ENCODE peak calls at places on chromosomes 7 and 10, in six cellular contexts. M is GM23338; O is AG04450; N is CD8-positive, alpha-beta T cell; V is neural progenitor cell; C is cardiac muscle cell. R is an unnamed sample.

GRCh38 chr10:7635431-7636125 is 31.2 kb downstream of the ITIH5 start:
- DNase-seq in N (no peak), C (no peak), V (peak), O (no peak), M (peak), R (no peak)

GRCh38 chr7:80135306-80136104 is 874 bp downstream of the GNAI1 start:
- DNase-seq in V (peak), O (no peak), C (peak), M (peak), N (peak), R (no peak)

GRCh38 chr7:133837248-133837647 is 289.9 kb upstream of the LRGUK start:
- DNase-seq in V (no peak), N (no peak), O (no peak), C (no peak), M (no peak), R (no peak)

GRCh38 chr10:86306628-86307278 is 59.8 kb downstream of the GRID1 start:
- DNase-seq in N (no peak), M (peak), C (peak), O (no peak), V (peak), R (peak)

GRCh38 chr10:80501381-80501912 is 36.3 kb upstream of the SH2D4B start:
- DNase-seq in O (no peak), N (no peak), M (no peak), V (no peak), C (no peak), R (no peak)

GRCh38 chr7:92988051-92988450 is 129.7 kb downstream of the SAMD9 start:
- DNase-seq in C (peak), O (no peak), M (peak), V (peak), N (no peak), R (peak)

GRCh38 chr7:69399038-69399800 is 199.1 kb upstream of the AUTS2 start:
- DNase-seq in O (no peak), M (peak), C (peak), N (no peak), V (peak), R (peak)

GRCh38 chr10:42421812-42422211 is 216.6 kb downstream of the ZNF33B start:
- DNase-seq in V (no peak), C (no peak), M (no peak), O (no peak), N (no peak), R (no peak)

GRCh38 chr7:98993024-98993897 is 114.9 kb downstream of the TRRAP start:
- DNase-seq in N (no peak), O (no peak), M (peak), V (no peak), C (no peak), R (no peak)

GRCh38 chr10:130193493-130194193 is 57.5 kb downstream of the GLRX3 start:
- DNase-seq in N (no peak), C (no peak), M (no peak), O (no peak), V (no peak), R (no peak)

GRCh38 chr7:66505531-66506451 is 122.9 kb upstream of the KCTD7 start:
- DNase-seq in M (no peak), O (no peak), C (peak), V (no peak), N (peak), R (no peak)

GRCh38 chr10:98055875-98056516 is 25.6 kb upstream of the CRTAC1 start:
- DNase-seq in C (peak), N (no peak), O (no peak), M (peak), V (peak), R (peak)

GRCh38 chr7:128065872-128066271 is 34.6 kb upstream of the LRRC4 start:
- DNase-seq in O (no peak), M (no peak), N (no peak), V (no peak), C (no peak), R (no peak)
- H3K4me3 ChIP-seq in O (no peak), M (no peak), N (no peak), V (no peak), C (no peak), R (no peak)

GRCh38 chr10:59809644-59809974 is 56.4 kb upstream of the MRLN start:
- DNase-seq in M (no peak), C (no peak), O (no peak), V (no peak), N (no peak), R (no peak)
- TF ChIP-seq CTCF in M (no peak), C (no peak), O (no peak), V (no peak), N (no peak), R (no peak)

DNA sequence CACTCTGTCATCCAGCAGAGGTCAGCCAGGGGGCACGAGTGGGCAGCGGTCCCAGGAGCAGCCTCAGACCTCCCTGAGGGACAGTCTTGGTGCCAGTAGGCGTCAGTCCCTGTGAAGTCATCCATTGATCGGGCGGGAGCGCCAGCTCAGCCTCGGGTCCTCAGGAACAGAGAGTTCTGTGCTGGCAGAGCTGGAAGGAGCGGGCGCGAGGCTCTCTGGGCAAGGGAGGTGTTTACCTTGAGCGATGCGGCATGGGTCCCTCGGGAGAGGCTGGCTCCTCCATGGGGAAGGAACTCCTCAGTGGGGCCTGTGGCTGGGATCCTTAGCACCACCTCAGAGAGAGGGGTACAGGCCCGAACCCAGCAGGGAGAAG is 101.1 kb upstream of the PPIF start:
- DNase-seq in O (no peak), M (no peak), C (no peak), N (no peak), V (no peak), R (no peak)
- H3K27ac ChIP-seq in O (peak), M (no peak), C (no peak), N (no peak), V (no peak), R (no peak)

DNA sequence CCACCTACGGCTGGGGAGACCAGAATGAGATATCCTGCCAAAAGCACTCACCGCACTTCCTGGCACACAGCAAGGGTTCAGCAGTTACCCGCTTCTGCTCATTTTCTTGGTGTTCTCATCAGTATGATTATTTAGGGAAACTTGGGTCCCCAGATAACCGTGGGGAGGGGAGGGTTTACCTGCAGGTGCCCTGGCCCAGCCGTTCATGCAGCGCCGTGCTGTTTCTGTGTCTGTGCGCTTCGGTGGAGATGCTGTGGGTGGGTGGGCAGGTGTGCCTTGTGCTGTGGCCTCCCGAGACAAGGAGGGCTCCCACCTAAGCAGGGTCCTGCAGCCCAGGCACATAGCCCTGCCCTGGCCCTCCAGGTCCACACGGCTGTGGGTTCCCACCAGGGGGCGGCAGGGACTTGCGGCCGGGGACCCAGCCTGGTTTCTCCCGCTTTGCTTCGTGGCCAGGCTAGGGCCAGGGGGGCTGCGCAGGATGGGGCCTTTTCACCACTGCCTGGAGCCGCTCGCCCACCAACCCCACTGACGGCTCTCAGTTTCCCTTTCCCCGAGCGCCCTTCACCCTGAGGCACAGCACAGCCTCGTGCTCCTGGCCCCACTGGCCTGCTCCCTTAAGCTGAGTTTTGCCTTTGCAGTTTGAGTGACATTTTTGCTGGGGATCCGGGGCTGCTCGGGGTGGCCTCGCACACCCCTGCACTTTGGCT is 78.5 kb downstream of the LHPP start:
- DNase-seq in M (peak), O (no peak), C (peak), V (peak), N (peak), R (no peak)
- H3K4me3 ChIP-seq in M (no peak), O (no peak), C (no peak), V (no peak), N (no peak), R (no peak)

DNA sequence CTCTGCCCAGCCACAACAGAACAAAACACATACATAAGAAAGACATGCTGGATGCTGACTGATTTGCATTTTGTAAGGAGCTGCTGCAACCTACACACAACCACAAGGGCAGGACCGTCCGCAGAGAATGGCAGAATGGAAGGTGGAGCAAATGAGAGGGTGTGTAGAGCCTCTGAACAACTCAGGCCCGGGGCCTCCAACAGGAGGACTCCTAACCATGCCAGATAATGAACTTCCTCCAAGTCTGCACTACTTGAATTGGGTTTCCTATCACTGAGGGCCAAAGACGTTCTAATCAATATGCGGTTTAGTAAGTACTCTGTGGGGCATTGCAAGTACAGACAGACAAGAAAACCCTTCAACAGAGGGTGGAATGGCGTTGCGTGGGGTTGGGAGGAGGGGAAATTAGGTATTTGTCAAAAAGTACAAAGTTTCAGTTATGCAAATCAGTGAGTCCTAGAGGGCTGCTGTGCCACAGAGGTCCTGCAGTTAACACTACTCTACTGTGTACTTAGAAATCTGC is 14.6 kb downstream of the VOPP1 start:
- DNase-seq in V (no peak), M (peak), N (no peak), C (no peak), O (no peak), R (no peak)
- TF ChIP-seq CTCF in V (no peak), M (no peak), N (no peak), C (no peak), O (no peak), R (no peak)

GRCh38 chr10:5776881-5777197 is 36.4 kb downstream of the GDI2 start:
- DNase-seq in M (no peak), C (peak), N (no peak), O (peak), V (no peak), R (no peak)

GRCh38 chr10:5775705-5776104 is 37.5 kb downstream of the GDI2 start:
- DNase-seq in O (no peak), V (no peak), C (no peak), N (peak), M (no peak), R (no peak)

GRCh38 chr10:5779753-5780152 is 33.5 kb downstream of the GDI2 start:
- DNase-seq in O (no peak), C (no peak), M (no peak), V (no peak), N (no peak), R (no peak)

GRCh38 chr10:5774987-5775386 is 38.2 kb downstream of the GDI2 start:
- DNase-seq in N (no peak), M (no peak), V (no peak), O (no peak), C (no peak), R (no peak)

GRCh38 chr10:5776150-5776880 is 36.9 kb downstream of the GDI2 start:
- DNase-seq in N (no peak), O (no peak), C (peak), M (peak), V (peak), R (no peak)
- H3K27ac ChIP-seq in N (peak), O (peak), C (peak), M (peak), V (no peak), R (peak)

DNA sequence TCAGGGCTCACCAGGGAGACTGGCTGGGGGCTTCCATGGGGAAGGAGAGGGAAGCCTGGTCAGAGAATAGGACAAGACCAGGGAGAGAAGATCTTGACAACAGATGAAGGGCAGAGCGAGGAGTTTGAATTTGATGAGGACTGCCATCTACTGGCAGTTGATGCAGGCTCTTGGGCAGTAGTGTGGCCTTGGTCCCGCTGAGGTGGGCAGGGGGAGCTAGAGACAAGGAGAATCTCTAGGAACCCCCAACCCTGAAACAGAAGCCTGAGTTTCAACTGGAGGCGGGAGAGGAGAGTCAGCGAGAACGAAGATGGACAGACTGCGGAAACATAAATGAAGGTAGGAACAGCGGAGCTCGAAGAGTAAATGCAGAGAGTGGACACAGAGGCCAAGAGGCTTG is 81.0 kb downstream of the PPP1R3C start:
- DNase-seq in O (peak), C (peak), M (peak), N (no peak), V (peak), R (peak)
- H3K4me3 ChIP-seq in O (no peak), C (no peak), M (no peak), N (no peak), V (no peak), R (no peak)

R was measured in brain microvascular endothelial cell.